ENCODE peak calls at places on chromosomes 1 and 21, in five cellular contexts. W, E, Z, S and U are unnamed samples.

GRCh38 chr21:29376556-29376955 is 77.8 kb downstream of the BACH1 start:
- DNase-seq in W (peak), Z (peak), E (peak), S (peak), U (no peak)

GRCh38 chr21:45865106-45865835 is 116.3 kb upstream of the COL6A1 start:
- DNase-seq in W (no peak), S (no peak), E (no peak), Z (no peak), U (no peak)

GRCh38 chr1:36524359-36525062 is 41.8 kb upstream of the CSF3R start:
- DNase-seq in W (no peak), Z (peak), S (no peak), E (no peak), U (peak)

GRCh38 chr1:209076688-209077087 is 506.8 kb upstream of the CAMK1G start:
- DNase-seq in S (peak), W (no peak), Z (no peak), E (peak), U (no peak)

GRCh38 chr1:60911980-60912692 is 170.2 kb upstream of the NFIA start:
- DNase-seq in S (no peak), E (no peak), W (no peak), Z (no peak), U (no peak)

GRCh38 chr1:226702318-226702956 is 36.6 kb downstream of the ITPKB start:
- DNase-seq in E (no peak), Z (peak), S (no peak), W (no peak), U (no peak)

GRCh38 chr1:213162862-213163261 is 111.8 kb downstream of the RPS6KC1 start:
- DNase-seq in W (no peak), E (no peak), S (no peak), Z (no peak), U (no peak)

GRCh38 chr1:12456979-12457378 is 161.0 kb downstream of the DHRS3 start:
- DNase-seq in Z (no peak), S (no peak), E (no peak), W (no peak), U (no peak)

GRCh38 chr1:234770924-234771540 is 161.1 kb upstream of the IRF2BP2 start:
- DNase-seq in S (no peak), W (no peak), E (no peak), Z (no peak), U (peak)

GRCh38 chr1:154856049-154856448 is 14.0 kb downstream of the KCNN3 start:
- DNase-seq in W (no peak), Z (no peak), E (no peak), S (no peak), U (no peak)

DNA sequence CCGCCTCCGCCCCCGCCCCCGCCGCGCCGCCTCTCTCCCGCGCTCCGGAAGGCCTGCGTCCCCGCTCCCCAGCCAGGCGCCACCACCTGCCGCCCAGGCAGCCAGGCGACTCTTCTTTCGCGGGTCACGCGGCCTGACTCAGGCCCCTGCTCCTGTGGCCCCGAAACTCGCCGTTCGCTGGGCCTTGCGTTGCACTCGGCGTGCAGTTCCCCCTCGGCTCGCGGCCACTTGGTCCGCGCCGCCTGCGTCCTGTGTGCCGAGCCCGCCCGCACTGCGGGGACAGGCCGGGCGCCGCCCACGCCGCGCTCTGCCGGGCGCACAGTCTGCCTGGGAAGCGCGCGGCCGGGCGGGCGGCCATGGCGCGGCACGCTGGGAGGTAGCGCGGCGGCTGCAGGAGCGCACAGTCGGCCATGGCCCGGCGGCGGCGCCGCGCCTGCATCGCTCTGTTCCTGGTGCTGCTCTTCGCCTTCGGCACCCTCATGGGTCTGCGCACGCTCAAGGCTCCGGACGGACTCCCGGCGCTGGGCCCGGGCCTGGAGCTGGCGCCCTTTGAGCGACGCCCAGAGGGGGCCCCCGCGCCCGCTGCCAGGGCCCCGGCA is at the start of gene MANEAL:
- DNase-seq in W (peak), S (peak), Z (no peak), E (peak), U (no peak)
- H3K4me3 ChIP-seq in W (peak), S (peak), Z (peak), E (peak), U (peak)

GRCh38 chr1:10668241-10668761 is 128.1 kb downstream of the CASZ1 start:
- DNase-seq in S (no peak), W (no peak), Z (no peak), E (no peak), U (no peak)

GRCh38 chr1:10665226-10665625 is 131.2 kb downstream of the CASZ1 start:
- DNase-seq in Z (no peak), W (no peak), E (no peak), S (no peak), U (no peak)

GRCh38 chr1:10667815-10668214 is 128.6 kb downstream of the CASZ1 start:
- DNase-seq in Z (no peak), S (no peak), E (no peak), W (no peak), U (no peak)

GRCh38 chr1:10664251-10664650 is 132.2 kb downstream of the CASZ1 start:
- DNase-seq in E (no peak), W (no peak), Z (no peak), S (no peak), U (no peak)

GRCh38 chr1:10665930-10666850 is 130.3 kb downstream of the CASZ1 start:
- DNase-seq in W (no peak), S (peak), Z (peak), E (no peak), U (no peak)
- TF ChIP-seq EP300 in W (no peak), S (peak), Z (no peak), E (no peak), U (no peak)

GRCh38 chr1:59045137-59045536 is 251.8 kb upstream of the FGGY start:
- DNase-seq in Z (no peak), E (no peak), W (no peak), S (no peak), U (no peak)
- TF ChIP-seq CTCF in Z (no peak), E (no peak), W (no peak), S (no peak), U (no peak)

GRCh38 chr1:33306561-33307493 is 14.1 kb downstream of the A3GALT2 start:
- DNase-seq in Z (no peak), S (no peak), E (no peak), W (no peak), U (no peak)
- H3K4me3 ChIP-seq in Z (no peak), S (peak), E (no peak), W (no peak), U (peak)

GRCh38 chr1:18414872-18415447 is 65.8 kb upstream of the KLHDC7A start:
- DNase-seq in E (no peak), Z (peak), S (no peak), W (peak), U (no peak)
- TF ChIP-seq EP300 in E (no peak), Z (no peak), S (no peak), W (peak), U (no peak)

DNA sequence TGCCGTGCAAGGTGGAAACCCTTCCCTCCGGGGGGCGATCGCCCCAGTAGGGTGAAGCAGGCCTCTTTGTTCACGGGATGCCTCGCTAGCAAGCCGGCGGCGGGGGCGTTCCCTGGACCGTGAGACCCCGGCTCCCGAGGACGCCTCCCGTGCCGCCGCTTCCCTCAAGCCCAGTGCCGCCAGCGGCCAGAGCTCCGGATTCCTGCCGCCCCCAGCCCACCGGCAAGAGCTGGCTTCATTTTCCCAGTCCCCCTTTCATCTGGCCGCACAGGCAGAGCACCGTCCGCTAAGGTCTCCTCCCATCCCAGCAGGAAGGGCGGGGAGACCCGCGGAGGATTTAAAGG is 16.3 kb downstream of the IER5 start:
- DNase-seq in W (peak), E (no peak), Z (peak), S (peak), U (peak)
- TF ChIP-seq CTCF in W (peak), E (no peak), Z (peak), S (peak), U (peak)

GRCh38 chr1:65277605-65278343 is 31.6 kb upstream of the DNAJC6 start:
- DNase-seq in Z (no peak), S (no peak), E (no peak), W (peak), U (no peak)

GRCh38 chr1:65278344-65279091 is 30.8 kb upstream of the DNAJC6 start:
- DNase-seq in Z (no peak), S (no peak), E (no peak), W (no peak), U (no peak)

GRCh38 chr1:65276197-65276884 is 33.0 kb upstream of the DNAJC6 start:
- DNase-seq in W (no peak), Z (no peak), E (no peak), S (no peak), U (no peak)

GRCh38 chr1:65281846-65282245 is 27.5 kb upstream of the DNAJC6 start:
- DNase-seq in E (no peak), Z (no peak), S (no peak), W (no peak), U (no peak)

GRCh38 chr1:65279092-65279448 is 30.3 kb upstream of the DNAJC6 start:
- DNase-seq in W (peak), Z (no peak), E (no peak), S (no peak), U (no peak)
- H3K4me3 ChIP-seq in W (no peak), Z (no peak), E (no peak), S (no peak), U (no peak)

GRCh38 chr1:111195002-111195684 is 5.3 kb downstream of the DENND2D start:
- DNase-seq in W (no peak), E (no peak), Z (no peak), S (no peak), U (no peak)
- TF ChIP-seq EP300 in W (no peak), E (no peak), Z (no peak), S (no peak), U (no peak)